ENCODE peak calls at places on chromosomes 16 and 17, in four cellular contexts. Q, B, G and I are unnamed samples.

GRCh38 chr16:66446737-66447136 is 19.6 kb downstream of the BEAN1 start:
- DNase-seq in Q (no peak), B (no peak), G (no peak), I (no peak)

GRCh38 chr17:2108170-2108569 is 53.3 kb downstream of the HIC1 start:
- DNase-seq in Q (no peak), B (no peak), G (no peak), I (no peak)

GRCh38 chr17:27552467-27552779 is 78.6 kb upstream of the LGALS9 start:
- DNase-seq in Q (no peak), B (no peak), G (no peak), I (no peak)

GRCh38 chr16:9077001-9077809 is 14.2 kb upstream of the HAPSTR1 start:
- DNase-seq in Q (no peak), B (no peak), G (no peak), I (no peak)

GRCh38 chr16:23729503-23730424 is 16.7 kb upstream of the ERN2 start:
- DNase-seq in Q (no peak), B (no peak), G (no peak), I (no peak)

GRCh38 chr17:44547625-44548297 is 9.5 kb upstream of the FZD2 start:
- DNase-seq in Q (no peak), B (no peak), G (no peak), I (no peak)

GRCh38 chr17:39152134-39152884 is 872 bp upstream of the PLXDC1 start:
- DNase-seq in Q (peak; percentile 56), B (peak; percentile 35), G (no peak), I (no peak)

GRCh38 chr17:65660947-65661346 is 99.5 kb upstream of the AXIN2 start:
- DNase-seq in Q (no peak), B (no peak), G (no peak), I (no peak)

GRCh38 chr16:62891-63290 is 9.3 kb downstream of the SNRNP25 start:
- DNase-seq in Q (no peak), B (no peak), G (no peak), I (no peak)

GRCh38 chr16:12113581-12114375 is 137.2 kb downstream of the SNX29 start:
- DNase-seq in Q (no peak), B (no peak), G (no peak), I (no peak)

GRCh38 chr17:10022416-10022815 is 117.3 kb upstream of the RCVRN start:
- DNase-seq in Q (no peak), B (no peak), G (no peak), I (no peak)

GRCh38 chr17:10336393-10336792 is 36.4 kb downstream of the MYH13 start:
- DNase-seq in Q (no peak), B (no peak), G (no peak), I (no peak)

GRCh38 chr17:44928136-44928535 is 12.8 kb upstream of the GFAP start:
- DNase-seq in Q (no peak), B (no peak), G (no peak), I (no peak)

GRCh38 chr17:16879686-16880085 is 92.2 kb downstream of the TNFRSF13B start:
- DNase-seq in Q (no peak), B (no peak), G (no peak), I (no peak)

DNA sequence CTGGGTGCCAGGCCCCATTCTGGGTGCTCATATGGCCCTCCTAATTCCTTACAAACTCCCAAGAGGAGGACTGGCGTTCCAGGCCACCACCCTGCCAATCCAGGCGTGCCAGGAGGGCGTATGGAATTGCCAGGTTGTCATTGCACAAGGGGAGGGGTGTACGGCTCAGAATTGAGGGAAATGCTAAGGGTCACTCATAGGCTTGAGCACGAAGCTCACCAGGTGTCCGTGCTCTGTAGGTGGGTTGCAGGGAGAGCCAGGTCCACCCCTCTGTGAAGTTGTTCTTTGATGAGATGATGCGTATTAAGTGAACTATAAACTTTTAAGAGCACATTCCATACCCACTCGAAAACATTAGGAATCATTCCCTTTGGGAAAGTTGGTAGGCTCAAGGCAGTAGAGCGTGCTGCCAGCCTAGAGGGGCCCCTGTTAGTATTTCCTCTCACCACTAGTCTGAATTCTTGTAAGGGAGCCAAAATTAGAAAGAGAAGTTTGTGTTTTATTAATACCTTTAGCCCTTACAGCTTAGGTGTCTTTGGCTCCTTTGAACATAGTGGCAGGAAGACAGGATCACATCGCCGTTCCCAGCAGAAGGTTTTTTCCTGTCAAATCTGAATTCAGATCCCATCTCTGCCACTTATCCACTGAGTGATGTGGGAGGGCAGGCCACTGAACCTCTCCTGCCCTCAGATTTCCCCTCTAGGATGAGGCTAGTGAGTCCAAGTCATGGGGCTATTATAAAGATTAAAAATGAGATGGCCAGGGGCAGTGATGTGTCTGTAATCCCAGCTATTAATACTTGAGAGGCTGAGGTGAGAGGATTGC is 38.7 kb upstream of the NFAT5 start:
- DNase-seq in Q (no peak), B (no peak), G (no peak), I (no peak)
- TF ChIP-seq CTCF in Q (no peak), B (no peak), G (no peak), I (no peak)

GRCh38 chr16:63575031-63575430 is 1538.8 kb upstream of the CDH8 start:
- DNase-seq in Q (no peak), B (no peak), G (no peak), I (no peak)

GRCh38 chr16:63581560-63581959 is 1540.3 kb downstream of the CDH11 start:
- DNase-seq in Q (peak; percentile 26), B (no peak), G (no peak), I (no peak)

GRCh38 chr16:63577891-63578290 is 1541.7 kb upstream of the CDH8 start:
- DNase-seq in Q (no peak), B (no peak), G (no peak), I (no peak)

DNA sequence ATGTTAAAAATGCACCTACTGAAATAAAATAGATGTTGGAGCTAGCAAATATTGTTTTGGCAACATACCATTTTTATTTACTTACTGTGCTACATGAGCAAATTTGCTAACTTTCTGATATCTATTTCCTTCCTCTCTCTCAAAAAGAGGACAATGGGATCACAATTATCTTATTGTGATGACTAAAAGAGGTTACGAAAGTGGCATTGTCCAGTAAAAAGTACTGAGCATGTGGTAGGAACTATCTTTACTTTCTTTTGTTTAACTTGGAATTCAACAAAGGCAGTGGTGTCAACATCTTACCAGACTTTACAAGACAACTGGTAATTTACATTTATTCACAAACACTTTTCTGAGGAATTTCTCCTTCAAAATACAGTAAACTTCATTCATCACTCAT is 1542.6 kb upstream of the CDH8 start:
- DNase-seq in Q (no peak), B (no peak), G (no peak), I (no peak)
- TF ChIP-seq CTCF in Q (no peak), B (no peak), G (no peak), I (no peak)

DNA sequence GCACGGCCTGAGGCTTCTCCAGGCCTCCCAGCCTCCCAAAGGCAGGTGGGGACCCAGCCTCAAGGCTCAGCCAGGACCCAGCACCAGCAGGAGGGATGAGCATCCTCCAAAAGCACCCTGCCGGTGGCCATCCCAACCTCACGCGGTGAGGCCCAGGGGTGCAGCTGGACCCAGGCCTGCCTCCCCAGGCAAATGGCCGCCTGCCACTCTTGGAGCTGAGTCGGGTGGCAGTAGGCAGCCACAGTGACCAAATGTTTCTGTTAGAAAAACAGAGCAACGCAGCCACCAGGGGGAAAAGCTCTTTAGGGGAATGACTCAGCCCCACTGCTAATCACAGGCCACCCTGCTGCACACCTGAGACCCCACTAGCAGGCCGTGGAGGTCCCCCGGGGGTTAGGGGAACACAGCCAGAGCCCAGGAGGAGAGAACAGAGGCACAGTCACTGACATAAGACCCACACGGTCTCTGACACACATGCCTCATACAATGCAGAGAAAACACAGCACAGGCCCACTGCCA is 12.5 kb downstream of the BCAR1 start:
- DNase-seq in Q (no peak), B (no peak), G (no peak), I (no peak)
- TF ChIP-seq CTCF in Q (peak; percentile 13), B (no peak), G (no peak), I (no peak)

GRCh38 chr16:85750021-85750826 is 672 bp downstream of the C16orf74 start:
- DNase-seq in Q (peak; percentile 36), B (no peak), G (no peak), I (no peak)
- TF ChIP-seq CTCF in Q (peak; percentile 20), B (no peak), G (no peak), I (no peak)

GRCh38 chr17:69431835-69432234 is 17.3 kb downstream of the MAP2K6 start:
- DNase-seq in Q (no peak), B (no peak), G (no peak), I (no peak)
- TF ChIP-seq CTCF in Q (no peak), B (no peak), G (no peak), I (no peak)

GRCh38 chr17:67400193-67400592 is 23.1 kb downstream of the PITPNC1 start:
- DNase-seq in Q (no peak), B (no peak), G (no peak), I (no peak)
- TF ChIP-seq CTCF in Q (no peak), B (no peak), G (no peak), I (no peak)

DNA sequence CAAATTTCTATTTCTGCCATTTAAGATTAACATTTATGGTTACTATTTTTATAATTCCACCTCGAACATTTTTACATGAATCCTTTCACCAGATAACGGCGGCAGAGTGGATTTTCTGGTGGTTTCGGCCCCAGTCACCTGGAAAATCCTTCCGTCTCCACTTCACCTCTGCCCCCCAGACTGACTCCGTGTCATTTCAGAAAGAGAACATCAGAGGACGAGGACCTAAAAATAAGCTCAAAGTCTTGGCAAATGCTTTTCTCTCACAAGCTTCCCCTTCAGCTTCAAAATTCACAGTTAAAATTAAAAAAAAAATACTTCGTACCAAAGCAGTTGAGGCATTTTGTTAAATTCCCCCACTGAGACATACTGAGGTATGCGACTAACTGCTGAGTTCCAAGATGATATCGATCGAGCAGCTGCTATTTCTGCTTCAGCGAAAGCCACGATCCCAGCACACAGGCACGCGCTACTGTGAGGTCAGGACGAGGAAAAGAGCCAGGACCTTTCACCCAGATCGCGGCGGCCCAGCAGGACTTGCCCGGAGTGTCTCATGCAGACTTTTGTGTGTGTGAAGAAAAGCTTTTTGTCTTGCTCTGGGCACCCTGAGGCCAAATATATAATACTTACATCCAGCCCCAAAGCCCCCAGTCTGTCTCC is 36.8 kb downstream of the ASPA start:
- DNase-seq in Q (peak; percentile 80), B (no peak), G (no peak), I (no peak)
- TF ChIP-seq CTCF in Q (no peak), B (no peak), G (no peak), I (no peak)

DNA sequence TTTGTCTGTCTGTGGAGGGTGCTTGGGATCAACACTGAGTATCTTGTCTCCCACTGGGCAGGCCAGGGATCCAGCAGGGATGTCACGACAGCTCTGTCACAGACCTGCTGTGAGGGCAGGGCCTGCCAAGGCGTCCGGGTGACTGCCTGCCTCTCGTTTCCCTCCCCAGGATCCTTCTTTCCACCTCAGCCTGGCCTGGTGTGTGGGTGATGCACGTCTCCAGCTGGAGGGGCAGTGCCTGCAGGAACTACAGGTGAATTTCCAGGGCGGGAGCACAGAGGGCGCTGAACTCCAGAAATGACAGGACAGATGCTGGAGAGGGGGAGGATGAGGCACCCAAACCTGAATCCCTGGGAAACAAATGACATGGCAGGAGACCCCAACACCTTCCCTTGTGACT is 6.8 kb upstream of the MMP15 start:
- DNase-seq in Q (no peak), B (no peak), G (no peak), I (no peak)
- TF ChIP-seq CTCF in Q (no peak), B (no peak), G (no peak), I (peak; percentile 11)

GRCh38 chr17:60231234-60231633 is 81.5 kb downstream of the CA4 start:
- DNase-seq in Q (peak; percentile 7), B (no peak), G (no peak), I (no peak)
- TF ChIP-seq CTCF in Q (peak; percentile 63), B (no peak), G (no peak), I (peak; percentile 86)

GRCh38 chr16:10868562-10869469 is 8.2 kb upstream of the CIITA start:
- DNase-seq in Q (no peak), B (no peak), G (no peak), I (no peak)
- TF ChIP-seq CTCF in Q (no peak), B (no peak), G (no peak), I (no peak)